ENCODE peak calls at places on chromosomes 3 and 15, in four cellular contexts. K is A549; V is GM23248; Z is CD4-positive, alpha-beta T cell. E is an unnamed sample.
A peak's percentile ranks its signal among the peaks of the same experiment; 100 is the strongest.

GRCh38 chr3:143975549-143976152 is 4.0 kb downstream of the DIPK2A start:
- DNase-seq in K (peak; percentile 15), V (peak; percentile 72), Z (no peak), E (no peak)

GRCh38 chr3:25437953-25438352 is 9.9 kb downstream of the RARB start:
- DNase-seq in K (no peak), V (no peak), Z (no peak), E (no peak)

GRCh38 chr3:27607370-27607769 is 114.8 kb downstream of the EOMES start:
- DNase-seq in K (no peak), V (peak; percentile 61), Z (no peak), E (no peak)

GRCh38 chr3:79497447-79498111 is 270.2 kb downstream of the ROBO1 start:
- DNase-seq in K (no peak), V (peak; percentile 50), Z (no peak), E (no peak)

GRCh38 chr15:98611808-98612207 is 36.5 kb upstream of the IGF1R start:
- DNase-seq in K (no peak), V (no peak), Z (no peak), E (no peak)

GRCh38 chr15:70835415-70835814 is 18.5 kb downstream of the LARP6 start:
- DNase-seq in K (no peak), V (peak; percentile 64), Z (no peak), E (no peak)

GRCh38 chr3:14392231-14392630 is 10.2 kb upstream of the SLC6A6 start:
- DNase-seq in K (no peak), V (no peak), Z (no peak), E (no peak)

GRCh38 chr15:89379423-89379735 is 44.8 kb upstream of the POLG start:
- DNase-seq in K (no peak), V (no peak), Z (no peak), E (no peak)

GRCh38 chr3:49998326-49998725 is 58.4 kb downstream of the RBM6 start:
- DNase-seq in K (no peak), V (peak; percentile 54), Z (no peak), E (no peak)

GRCh38 chr3:181823716-181824115 is 112.0 kb downstream of the SOX2 start:
- DNase-seq in K (no peak), V (no peak), Z (no peak), E (no peak)
- H3K9me3 ChIP-seq in K (no peaks in the 10 kb centered on the region), V (no peaks in the 10 kb centered on the region), Z (no peaks in the 10 kb centered on the region), E (no peaks in the 10 kb centered on the region)

GRCh38 chr15:25239471-25240345 is 199.1 kb downstream of the UBE3A start:
- DNase-seq in K (no peak), V (no peak), Z (no peak), E (peak; percentile 1)

GRCh38 chr15:25240461-25241021 is 198.3 kb downstream of the UBE3A start:
- DNase-seq in K (no peak), V (no peak), Z (no peak), E (peak; percentile 7)

GRCh38 chr15:25237291-25237978 is 201.4 kb downstream of the UBE3A start:
- DNase-seq in K (no peak), V (no peak), Z (no peak), E (no peak)

GRCh38 chr15:25238126-25238525 is 200.7 kb downstream of the UBE3A start:
- DNase-seq in K (no peak), V (no peak), Z (no peak), E (no peak)

GRCh38 chr15:25238716-25239470 is 199.9 kb downstream of the UBE3A start:
- DNase-seq in K (no peak), V (no peak), Z (no peak), E (peak; percentile 2)
- H3K9me3 ChIP-seq in K (no peaks in the 10 kb centered on the region), V (no peaks in the 10 kb centered on the region), Z (no peaks in the 10 kb centered on the region), E (no peaks in the 10 kb centered on the region)

GRCh38 chr15:50971115-50971514 is 62.6 kb downstream of the AP4E1 start:
- DNase-seq in K (no peak), V (no peak), Z (no peak), E (no peak)
- H3K9me3 ChIP-seq in K (peaks cover 22% of the 10 kb centered on the region), V (no peaks in the 10 kb centered on the region), Z (peaks cover 26% of the 10 kb centered on the region), E (peaks cover 25% of the 10 kb centered on the region)

GRCh38 chr15:25062551-25063430 is 108.0 kb downstream of the SNRPN start:
- DNase-seq in K (no peak), V (no peak), Z (no peak), E (peak; percentile 55)

GRCh38 chr15:25060996-25061620 is 106.3 kb downstream of the SNRPN start:
- DNase-seq in K (no peak), V (no peak), Z (no peak), E (peak; percentile 41)

GRCh38 chr15:25060472-25060803 is 105.7 kb downstream of the SNRPN start:
- DNase-seq in K (no peak), V (no peak), Z (no peak), E (no peak)

GRCh38 chr15:25059698-25060471 is 105.1 kb downstream of the SNRPN start:
- DNase-seq in K (no peak), V (no peak), Z (no peak), E (peak; percentile 55)

GRCh38 chr15:25061808-25062550 is 107.2 kb downstream of the SNRPN start:
- DNase-seq in K (no peak), V (no peak), Z (no peak), E (peak; percentile 46)
- H3K9me3 ChIP-seq in K (peaks cover 73% of the 10 kb centered on the region), V (no peaks in the 10 kb centered on the region), Z (peaks cover 100% of the 10 kb centered on the region), E (peaks cover 100% of the 10 kb centered on the region)

DNA sequence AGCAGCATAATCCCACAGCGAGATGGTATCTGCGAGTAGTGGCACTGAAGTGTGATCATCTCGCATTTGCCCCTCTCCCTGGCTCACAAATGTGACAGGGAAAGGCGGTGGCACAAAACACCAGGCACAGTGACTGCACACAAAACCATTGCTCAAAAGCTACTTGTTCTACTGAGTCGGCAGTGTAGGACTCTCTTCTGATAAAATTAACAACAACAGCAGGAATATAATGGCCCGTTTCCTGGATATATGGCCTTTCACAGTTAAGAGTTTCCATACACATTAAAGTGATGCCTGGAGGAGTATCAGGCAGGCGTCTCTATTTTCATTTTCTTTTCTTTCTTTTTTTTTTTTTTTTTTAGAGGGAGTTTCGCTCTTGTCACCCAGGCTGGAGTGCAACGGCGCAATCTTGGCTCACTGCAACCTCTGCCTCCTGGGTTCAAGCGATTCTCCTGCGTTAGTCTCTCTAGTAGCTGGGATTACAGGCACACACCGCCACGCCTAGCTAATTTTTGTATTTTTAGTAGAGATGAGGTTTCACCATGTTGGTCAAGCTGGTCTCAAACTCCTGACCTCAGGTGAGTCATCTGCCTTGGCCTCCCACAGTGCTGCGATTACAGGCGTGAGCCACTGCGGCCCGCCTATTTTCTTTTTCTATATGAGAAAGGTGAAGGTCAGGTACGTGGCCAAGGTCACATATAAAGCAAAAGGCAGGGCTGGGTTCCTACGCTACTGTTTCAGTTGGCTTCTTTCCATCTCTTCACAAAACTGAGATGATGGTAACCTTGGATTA is 68.8 kb downstream of the MYO1E start:
- DNase-seq in K (no peak), V (no peak), Z (no peak), E (peak; percentile 62)
- H3K9me3 ChIP-seq in K (no peaks in the 10 kb centered on the region), V (no peaks in the 10 kb centered on the region), Z (no peaks in the 10 kb centered on the region), E (no peaks in the 10 kb centered on the region)

DNA sequence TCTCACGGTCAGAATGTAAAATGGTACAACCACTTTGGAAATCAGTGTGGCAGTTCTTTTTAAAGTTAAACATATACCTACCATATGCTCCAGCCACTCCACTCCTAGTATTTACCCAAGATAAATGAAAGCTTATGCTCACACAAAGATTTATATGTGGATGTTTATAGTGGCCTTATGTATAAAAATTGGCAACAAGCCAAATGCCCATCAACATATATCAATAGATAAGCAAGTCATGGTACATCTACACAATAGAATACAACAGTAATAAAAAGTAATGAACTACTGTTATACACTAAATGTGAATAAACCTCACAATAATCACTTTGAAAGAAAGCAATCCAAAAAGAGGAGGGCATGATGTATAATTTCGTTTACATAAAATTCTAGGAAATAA is 153.5 kb upstream of the LMCD1 start:
- DNase-seq in K (no peak), V (no peak), Z (no peak), E (no peak)
- H3K9me3 ChIP-seq in K (peaks cover 23% of the 10 kb centered on the region), V (no peaks in the 10 kb centered on the region), Z (peaks cover 13% of the 10 kb centered on the region), E (peaks cover 19% of the 10 kb centered on the region)

DNA sequence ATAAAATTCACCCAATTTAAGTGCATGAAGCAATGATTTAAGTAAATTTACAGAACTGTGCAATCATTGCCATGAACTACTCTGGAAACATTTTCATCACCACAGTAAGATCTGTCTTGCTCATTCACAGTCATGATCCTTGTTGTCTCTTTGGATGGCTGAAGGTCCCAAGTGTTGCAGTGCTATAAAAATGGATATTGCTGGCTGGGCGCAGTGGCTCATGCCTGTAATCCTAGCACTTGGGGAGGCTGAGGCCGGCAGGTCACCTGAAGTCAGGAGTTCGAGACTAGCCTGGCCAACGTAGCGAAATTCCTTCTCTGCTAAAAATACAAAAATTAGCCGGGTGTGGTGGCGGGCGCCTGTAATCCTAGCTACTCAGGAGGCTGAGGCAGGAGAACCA is 17.0 kb downstream of the SNRPN start:
- DNase-seq in K (no peak), V (no peak), Z (no peak), E (no peak)
- H3K9me3 ChIP-seq in K (peaks cover 23% of the 10 kb centered on the region), V (no peaks in the 10 kb centered on the region), Z (peaks cover 53% of the 10 kb centered on the region), E (no peaks in the 10 kb centered on the region)

DNA sequence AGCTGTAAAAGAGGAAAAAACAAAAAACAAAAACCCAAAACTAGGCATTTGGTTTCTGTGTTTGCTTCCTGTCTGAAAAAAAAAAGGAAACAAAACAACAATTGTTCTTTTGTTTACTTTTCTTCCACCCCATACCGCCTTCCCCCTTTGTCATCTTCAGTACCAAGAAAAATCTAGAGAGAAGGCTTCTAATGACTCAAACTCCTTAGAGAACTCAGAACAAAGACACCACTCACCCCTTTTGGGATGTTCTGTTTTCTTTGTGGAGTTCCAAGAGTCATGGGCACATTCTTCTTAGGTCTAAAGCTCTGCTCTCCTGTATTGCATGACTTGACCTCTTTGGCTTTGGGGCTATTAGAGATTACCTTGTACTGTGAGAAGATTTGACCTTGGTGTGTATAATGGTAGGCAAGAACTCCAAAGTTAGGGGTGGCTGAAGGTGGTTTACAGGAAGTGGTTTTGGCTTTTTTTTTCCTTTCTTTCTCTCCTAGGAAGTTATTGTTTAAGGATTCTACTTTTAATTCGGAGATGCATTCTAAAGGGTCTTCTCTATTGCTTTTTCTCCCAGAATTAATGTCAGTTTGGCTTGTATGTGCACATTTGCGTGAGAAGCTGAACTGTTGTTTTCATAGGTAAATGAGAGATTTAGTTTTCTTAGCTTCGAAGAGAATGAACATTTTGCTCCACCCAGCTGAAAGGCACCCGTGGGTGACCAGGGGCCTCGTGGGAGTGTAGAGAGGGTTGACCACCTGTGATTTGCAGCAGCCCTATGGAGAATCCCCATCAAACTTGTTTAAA is 39.5 kb upstream of the ZBTB20 start:
- DNase-seq in K (no peak), V (no peak), Z (no peak), E (no peak)
- H3K9me3 ChIP-seq in K (no peaks in the 10 kb centered on the region), V (no peaks in the 10 kb centered on the region), Z (peaks cover 5% of the 10 kb centered on the region), E (no peaks in the 10 kb centered on the region)

DNA sequence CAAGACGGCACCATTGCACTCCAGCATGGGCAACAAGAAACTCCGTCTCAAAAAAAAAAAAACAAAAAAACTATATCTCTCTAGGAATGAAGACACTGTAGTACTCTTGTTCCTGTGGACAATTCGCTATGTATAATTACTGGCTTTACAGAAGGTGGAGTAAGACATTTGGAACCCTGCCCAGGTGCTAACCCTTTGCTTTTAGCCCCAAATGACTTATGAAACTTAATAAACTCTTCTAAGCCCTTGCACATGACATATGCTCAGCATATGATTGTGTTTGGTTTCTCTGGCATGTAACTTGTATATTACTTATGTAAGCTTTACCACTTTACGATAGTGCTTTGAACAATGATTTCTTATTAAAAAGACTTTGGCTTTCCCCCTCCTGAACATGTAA is 27.3 kb upstream of the PRTG start:
- DNase-seq in K (no peak), V (no peak), Z (no peak), E (no peak)
- H3K9me3 ChIP-seq in K (no peaks in the 10 kb centered on the region), V (no peaks in the 10 kb centered on the region), Z (no peaks in the 10 kb centered on the region), E (no peaks in the 10 kb centered on the region)

E was measured in ascending aorta.